ENCODE peak calls at places on chromosomes 16 and 17, in four cellular contexts. One of them, this sample, is unnamed. For H3K9me3, the result is how much of the 10 kb centered on the place peaks cover.

GRCh38 chr17:64778367-64779290 is 116.5 kb upstream of the SMURF2 start:
- DNase-seq in lung: no peak
- DNase-seq in endothelial cell of umbilical vein: no peak
- DNase-seq in stomach: peak
- DNase-seq in this sample: peak

GRCh38 chr16:29811896-29812665 is at the start of gene PRRT2:
- DNase-seq in lung: no peak
- DNase-seq in endothelial cell of umbilical vein: peak
- DNase-seq in stomach: no peak
- DNase-seq in this sample: peak

GRCh38 chr17:77382356-77382911 is 241.7 kb downstream of the SEC14L1 start:
- DNase-seq in lung: no peak
- DNase-seq in endothelial cell of umbilical vein: no peak
- DNase-seq in stomach: no peak
- DNase-seq in this sample: no peak

GRCh38 chr17:14580494-14580893 is 279.6 kb downstream of the HS3ST3B1 start:
- DNase-seq in lung: no peak
- DNase-seq in endothelial cell of umbilical vein: no peak
- DNase-seq in stomach: no peak
- DNase-seq in this sample: no peak

GRCh38 chr17:71938340-71939010 is 182.3 kb upstream of the SOX9 start:
- DNase-seq in lung: no peak
- DNase-seq in endothelial cell of umbilical vein: no peak
- DNase-seq in stomach: no peak
- DNase-seq in this sample: no peak

GRCh38 chr17:78226055-78226751 is 5.2 kb upstream of the TMEM235 start:
- DNase-seq in lung: no peak
- DNase-seq in endothelial cell of umbilical vein: no peak
- DNase-seq in stomach: no peak
- DNase-seq in this sample: no peak

GRCh38 chr17:78266771-78267170 is 35.3 kb downstream of the TMEM235 start:
- DNase-seq in lung: no peak
- DNase-seq in endothelial cell of umbilical vein: no peak
- DNase-seq in stomach: no peak
- DNase-seq in this sample: peak

GRCh38 chr17:39139561-39139960 is 11.9 kb downstream of the PLXDC1 start:
- DNase-seq in lung: no peak
- DNase-seq in endothelial cell of umbilical vein: no peak
- DNase-seq in stomach: no peak
- DNase-seq in this sample: no peak

GRCh38 chr17:38579934-38580333 is 25.8 kb downstream of the SRCIN1 start:
- DNase-seq in lung: no peak
- DNase-seq in endothelial cell of umbilical vein: no peak
- DNase-seq in stomach: peak
- DNase-seq in this sample: no peak

GRCh38 chr16:14606102-14606501 is 24.0 kb downstream of the PARN start:
- DNase-seq in lung: no peak
- DNase-seq in endothelial cell of umbilical vein: no peak
- DNase-seq in stomach: no peak
- DNase-seq in this sample: no peak

GRCh38 chr16:3696425-3697218 is 20.7 kb downstream of the TRAP1 start:
- DNase-seq in lung: no peak
- DNase-seq in endothelial cell of umbilical vein: no peak
- DNase-seq in stomach: peak
- DNase-seq in this sample: no peak

GRCh38 chr16:51409001-51409675 is 258.1 kb upstream of the SALL1 start:
- DNase-seq in lung: no peak
- DNase-seq in endothelial cell of umbilical vein: no peak
- DNase-seq in stomach: no peak
- DNase-seq in this sample: no peak

GRCh38 chr16:57299009-57299718 is 14.7 kb upstream of the PLLP start:
- DNase-seq in lung: peak
- DNase-seq in endothelial cell of umbilical vein: no peak
- DNase-seq in stomach: peak
- DNase-seq in this sample: no peak

GRCh38 chr16:1220098-1220728 is 4.9 kb downstream of the TPSG1 start:
- DNase-seq in lung: no peak
- DNase-seq in endothelial cell of umbilical vein: no peak
- DNase-seq in stomach: no peak
- DNase-seq in this sample: no peak

GRCh38 chr16:62657116-62657515 is 620.9 kb upstream of the CDH8 start:
- DNase-seq in lung: no peak
- DNase-seq in endothelial cell of umbilical vein: no peak
- DNase-seq in stomach: no peak
- DNase-seq in this sample: no peak
- H3K9me3 ChIP-seq in lung: under half
- H3K9me3 ChIP-seq in endothelial cell of umbilical vein: under half
- H3K9me3 ChIP-seq in stomach: under half
- H3K9me3 ChIP-seq in this sample: under half

DNA sequence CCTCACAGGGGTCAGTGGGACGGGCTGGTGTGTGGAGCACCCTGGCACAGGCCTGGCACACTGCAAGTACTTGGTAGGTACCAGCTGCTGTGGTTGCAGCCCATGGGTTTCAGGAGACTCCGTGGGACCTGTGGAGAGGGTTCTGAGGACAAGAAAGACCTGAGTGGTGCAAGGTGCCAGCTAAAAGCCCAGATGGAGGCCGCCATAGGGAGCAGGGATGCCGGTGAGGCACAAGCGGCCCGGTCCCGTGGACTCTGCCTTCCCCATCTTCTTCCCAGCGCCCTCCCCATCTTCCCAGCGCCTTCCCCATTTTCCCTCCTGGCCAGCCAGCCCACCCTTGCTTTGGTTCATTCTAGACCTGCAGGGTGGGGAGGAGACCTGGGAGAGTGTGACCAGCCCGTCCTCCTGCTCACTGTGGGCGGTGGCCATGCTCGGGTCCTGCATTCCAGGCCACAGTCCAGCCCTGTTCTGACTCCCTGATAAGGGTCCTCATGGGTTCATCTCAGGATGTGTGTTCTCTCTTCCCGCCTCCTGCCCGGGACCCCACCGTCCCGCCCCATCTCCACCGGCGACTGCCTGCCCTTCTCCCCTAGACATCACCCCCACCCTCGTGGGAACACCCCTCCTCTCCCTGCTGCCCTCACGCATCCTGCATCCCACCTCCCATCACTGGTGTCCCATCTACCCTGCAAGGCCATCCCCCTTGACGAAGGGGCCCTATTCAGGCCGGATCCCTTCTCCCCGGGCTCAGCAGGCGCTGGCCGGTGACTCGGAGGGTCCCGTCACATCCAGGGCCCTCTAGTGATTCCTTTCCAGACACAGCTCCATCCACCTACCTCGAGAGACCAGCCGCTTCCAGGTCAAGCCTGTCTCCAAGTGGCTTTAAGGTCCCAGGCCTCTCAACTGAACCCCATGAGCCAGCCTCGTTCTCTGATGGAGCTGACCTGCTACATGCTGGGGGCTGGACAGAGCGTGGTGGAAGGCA is 3.4 kb downstream of the ZNF469 start:
- DNase-seq in lung: no peak
- DNase-seq in endothelial cell of umbilical vein: no peak
- DNase-seq in stomach: no peak
- DNase-seq in this sample: peak
- H3K9me3 ChIP-seq in lung: under half
- H3K9me3 ChIP-seq in endothelial cell of umbilical vein: under half
- H3K9me3 ChIP-seq in stomach: under half
- H3K9me3 ChIP-seq in this sample: under half

DNA sequence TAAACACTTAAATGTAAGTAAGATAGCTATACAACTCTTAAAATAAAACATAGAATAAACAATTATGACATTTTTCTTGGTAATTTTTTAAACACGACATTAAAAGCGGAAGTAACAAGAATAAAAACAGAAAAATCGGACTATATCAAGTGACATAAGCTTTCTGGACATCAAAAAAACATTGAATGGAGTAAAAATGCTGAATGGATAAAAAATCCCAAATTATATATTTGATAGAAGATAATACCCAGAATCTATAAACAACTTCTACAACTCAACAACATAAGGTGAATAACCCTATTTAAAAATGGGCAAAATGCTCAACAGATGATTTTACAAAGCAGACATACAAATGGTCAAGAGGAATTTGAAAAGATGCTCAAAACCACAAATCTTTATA is 1866.5 kb downstream of the TP53TG3F start:
- DNase-seq in lung: no peak
- DNase-seq in endothelial cell of umbilical vein: no peak
- DNase-seq in stomach: no peak
- DNase-seq in this sample: no peak
- H3K9me3 ChIP-seq in lung: under half
- H3K9me3 ChIP-seq in endothelial cell of umbilical vein: under half
- H3K9me3 ChIP-seq in stomach: under half
- H3K9me3 ChIP-seq in this sample: under half

DNA sequence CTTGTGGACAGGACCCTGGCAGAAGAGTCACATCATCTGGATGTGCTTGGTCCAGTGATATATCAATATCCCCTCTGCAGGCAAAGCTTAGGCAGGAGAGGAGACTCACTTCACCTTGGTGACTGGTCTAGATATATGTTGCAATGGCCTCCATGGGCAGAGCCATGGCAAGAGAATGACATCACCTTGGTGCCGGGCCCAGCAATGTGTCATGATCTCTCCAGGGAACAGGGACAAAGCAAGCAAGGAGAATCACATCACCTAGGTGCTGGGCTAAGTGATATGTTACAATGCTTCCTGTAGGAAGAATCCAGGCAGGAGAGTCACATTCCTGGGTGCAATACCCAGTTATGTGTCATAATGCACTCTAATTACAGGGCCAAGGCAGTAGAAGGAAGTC is 2106.2 kb downstream of the TP53TG3F start:
- DNase-seq in lung: no peak
- DNase-seq in endothelial cell of umbilical vein: no peak
- DNase-seq in stomach: no peak
- DNase-seq in this sample: no peak
- H3K9me3 ChIP-seq in lung: under half
- H3K9me3 ChIP-seq in endothelial cell of umbilical vein: under half
- H3K9me3 ChIP-seq in stomach: under half
- H3K9me3 ChIP-seq in this sample: under half

DNA sequence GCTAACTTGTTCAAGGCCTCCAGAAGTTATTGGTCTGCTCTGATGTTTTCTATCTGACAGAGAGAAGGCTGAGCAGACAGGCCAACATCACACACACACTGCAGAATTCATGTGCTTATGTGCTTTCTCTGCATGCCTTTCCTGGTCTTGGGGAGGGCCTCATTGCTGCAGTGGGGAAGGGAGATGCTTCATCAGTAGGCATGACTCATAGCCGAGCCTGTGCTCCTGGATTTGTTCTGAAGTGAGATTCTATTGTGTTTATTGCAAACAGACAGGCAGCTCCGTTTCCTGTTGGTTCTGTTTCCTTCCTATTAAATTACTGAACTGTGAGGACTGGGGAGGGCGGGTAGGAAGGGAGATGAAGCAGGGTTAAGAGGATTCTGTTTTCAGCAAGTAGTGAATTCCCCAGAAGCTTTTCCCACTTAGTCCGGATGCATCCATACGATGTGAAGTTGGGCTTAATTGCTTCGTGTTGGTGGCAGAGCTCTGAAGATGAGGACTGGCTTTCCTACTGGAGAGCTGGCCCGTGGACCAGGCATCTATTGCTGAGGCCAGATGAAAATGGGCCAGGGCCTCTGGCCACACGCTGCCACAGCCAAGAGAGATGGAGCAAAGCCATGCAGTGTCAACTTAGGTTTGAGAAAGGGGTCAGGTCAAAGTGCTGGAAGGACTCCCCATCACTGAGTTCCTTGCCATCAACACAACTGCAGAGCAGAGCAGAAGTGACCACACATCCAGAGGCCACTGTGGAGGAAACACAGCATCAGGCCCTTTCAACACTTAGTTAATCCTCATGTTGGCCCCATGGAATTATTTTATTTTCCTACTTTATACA is 179.3 kb downstream of the UTP18 start:
- DNase-seq in lung: no peak
- DNase-seq in endothelial cell of umbilical vein: peak
- DNase-seq in stomach: no peak
- DNase-seq in this sample: no peak
- H3K9me3 ChIP-seq in lung: under half
- H3K9me3 ChIP-seq in endothelial cell of umbilical vein: under half
- H3K9me3 ChIP-seq in stomach: under half
- H3K9me3 ChIP-seq in this sample: under half

DNA sequence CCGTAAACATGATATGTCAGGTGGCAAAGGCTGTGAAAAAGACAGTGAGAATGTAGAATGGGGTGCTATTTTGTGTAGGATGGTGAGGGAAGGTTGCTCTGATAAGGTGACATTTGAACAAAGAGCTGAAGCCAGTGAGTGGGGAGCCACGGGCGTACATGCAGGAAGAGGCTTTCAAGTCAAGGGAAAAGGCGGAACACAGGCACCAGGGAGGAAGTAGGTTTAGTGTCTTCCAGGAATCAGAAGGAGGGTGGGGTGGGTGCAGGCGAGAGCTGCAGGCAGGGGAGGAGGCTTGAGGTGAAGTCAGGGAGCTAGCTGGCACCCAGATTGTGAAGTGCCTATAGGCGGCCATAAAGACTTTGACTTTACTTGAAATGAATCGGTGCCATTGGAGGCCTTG is 14.1 kb downstream of the ZFP90 start:
- DNase-seq in lung: no peak
- DNase-seq in endothelial cell of umbilical vein: no peak
- DNase-seq in stomach: no peak
- DNase-seq in this sample: no peak
- H3K9me3 ChIP-seq in lung: under half
- H3K9me3 ChIP-seq in endothelial cell of umbilical vein: under half
- H3K9me3 ChIP-seq in stomach: under half
- H3K9me3 ChIP-seq in this sample: under half

DNA sequence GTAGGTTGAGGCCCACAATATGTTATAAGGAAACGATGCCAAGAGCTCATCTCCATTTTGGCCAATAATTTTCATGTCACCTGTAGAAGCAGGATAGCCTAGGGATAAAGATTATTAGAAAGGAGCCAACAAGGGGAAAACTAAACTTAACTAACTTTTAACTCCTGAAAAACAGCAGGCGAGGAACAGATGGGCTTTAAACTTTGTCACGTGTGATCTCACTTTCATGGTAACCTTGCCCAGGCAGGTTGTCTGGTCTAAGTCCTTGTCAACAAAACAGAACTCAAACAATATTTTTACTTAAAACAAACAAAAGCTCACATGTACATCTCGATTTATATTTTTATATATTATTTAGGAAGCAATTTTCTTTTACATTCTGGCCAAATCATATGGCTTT is 1672.0 kb downstream of the TP53TG3F start:
- DNase-seq in lung: no peak
- DNase-seq in endothelial cell of umbilical vein: no peak
- DNase-seq in stomach: no peak
- DNase-seq in this sample: no peak
- H3K9me3 ChIP-seq in lung: under half
- H3K9me3 ChIP-seq in endothelial cell of umbilical vein: under half
- H3K9me3 ChIP-seq in stomach: under half
- H3K9me3 ChIP-seq in this sample: under half

DNA sequence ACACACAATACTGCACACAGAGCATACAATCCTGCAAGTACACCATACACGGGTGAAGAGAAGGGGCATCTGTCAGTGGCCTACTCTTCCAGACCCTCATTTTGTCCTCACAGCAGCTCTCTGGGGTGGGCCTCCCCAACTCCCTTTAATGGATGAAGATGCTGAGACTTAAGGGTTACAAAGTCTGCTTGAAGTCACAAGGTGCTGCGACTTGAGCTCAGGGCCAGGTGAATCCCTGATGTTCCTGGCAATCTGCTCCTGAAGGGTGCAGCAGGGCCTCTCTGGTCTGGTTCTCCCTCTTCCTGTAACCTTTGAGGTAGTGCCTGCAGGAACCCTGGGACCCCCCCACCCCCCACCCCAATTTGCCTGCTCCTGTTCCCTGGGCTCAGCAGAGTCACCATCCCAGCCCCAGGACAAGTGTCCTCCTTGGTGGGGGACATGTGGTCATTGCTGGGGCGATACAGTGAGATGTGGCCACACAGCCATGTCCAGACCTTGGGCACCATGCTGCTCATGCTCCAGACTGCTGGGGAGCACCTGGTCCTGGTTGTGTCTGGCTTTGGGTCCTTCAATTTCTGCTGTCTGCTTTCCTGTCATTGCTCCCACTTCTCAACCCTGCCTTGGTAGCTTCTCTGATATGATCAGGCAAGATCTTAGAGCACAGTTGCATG is 107.5 kb downstream of the METRNL start:
- DNase-seq in lung: no peak
- DNase-seq in endothelial cell of umbilical vein: no peak
- DNase-seq in stomach: no peak
- DNase-seq in this sample: no peak
- H3K9me3 ChIP-seq in lung: under half
- H3K9me3 ChIP-seq in endothelial cell of umbilical vein: under half
- H3K9me3 ChIP-seq in stomach: under half
- H3K9me3 ChIP-seq in this sample: under half